ENCODE peak calls at places on chromosomes 7 and 10, in seven cellular contexts. Q is tibial artery, I is foreskin fibroblast, D is esophagus muscularis mucosa, T is esophagus squamous epithelium, V is AG09309, O is GM12865. X is an unnamed sample.

GRCh38 chr10:73955719-73956118 is 42.2 kb upstream of the VCL start:
- DNase-seq in O (no peak), Q (no peak), D (no peak), I (no peak), T (no peak), V (no peak), X (no peak)

GRCh38 chr7:152925412-152926147 is 166.0 kb downstream of the ACTR3B start:
- DNase-seq in O (no peak), V (no peak), Q (no peak), I (no peak), D (no peak), T (no peak), X (no peak)

GRCh38 chr10:72910705-72911104 is 17.2 kb downstream of the OIT3 start:
- DNase-seq in O (no peak), Q (no peak), I (no peak), D (no peak), T (no peak), V (no peak), X (no peak)

GRCh38 chr7:95687759-95688343 is 84.5 kb upstream of the DYNC1I1 start:
- DNase-seq in T (no peak), O (peak; percentile 15), V (no peak), D (no peak), I (peak; percentile 3), Q (no peak), X (peak; percentile 65)

GRCh38 chr7:120591-120991 is 71.8 kb upstream of the FAM20C start:
- DNase-seq in O (no peak), Q (no peak), D (peak; percentile 45), T (no peak), I (no peak), V (no peak), X (no peak)

GRCh38 chr10:30062582-30062981 is 3.2 kb upstream of the JCAD start:
- DNase-seq in V (no peak), I (no peak), D (no peak), Q (no peak), O (no peak), T (no peak), X (no peak)

GRCh38 chr7:76326646-76327233 is 24.3 kb downstream of the HSPB1 start:
- DNase-seq in D (no peak), Q (no peak), I (no peak), T (no peak), O (no peak), V (no peak), X (peak; percentile 84)

GRCh38 chr10:101571573-101571925 is 16.5 kb downstream of the POLL start:
- DNase-seq in Q (no peak), T (no peak), I (no peak), O (no peak), D (no peak), V (no peak), X (no peak)

GRCh38 chr10:122990278-122990677 is 10.1 kb downstream of the PSTK start:
- DNase-seq in Q (no peak), V (no peak), I (no peak), T (no peak), O (no peak), D (no peak), X (no peak)

GRCh38 chr10:114767589-114768393 is 53.8 kb upstream of the FHIP2A start:
- DNase-seq in O (peak; percentile 4), V (no peak), Q (no peak), D (no peak), T (no peak), I (no peak), X (no peak)

GRCh38 chr7:50339990-50340500 is 35.5 kb downstream of the IKZF1 start:
- DNase-seq in O (peak; percentile 50), T (no peak), I (no peak), D (no peak), Q (no peak), V (no peak), X (no peak)

GRCh38 chr7:14336256-14336655 is 346.8 kb upstream of the ETV1 start:
- DNase-seq in Q (no peak), I (no peak), T (no peak), O (no peak), D (no peak), V (no peak), X (no peak)

GRCh38 chr10:70500812-70501301 is 22.3 kb downstream of the PALD1 start:
- DNase-seq in D (no peak), V (no peak), O (no peak), T (no peak), I (no peak), Q (no peak), X (no peak)

GRCh38 chr7:98569606-98570337 is 47.3 kb upstream of the NPTX2 start:
- DNase-seq in V (no peak), O (no peak), T (no peak), I (peak; percentile 87), D (no peak), Q (no peak), X (peak; percentile 21)

GRCh38 chr7:73700581-73701134 is 17.3 kb downstream of the BUD23 start:
- DNase-seq in V (no peak), I (no peak), T (no peak), D (no peak), Q (no peak), O (no peak), X (no peak)

GRCh38 chr7:158272091-158272490 is 315.5 kb downstream of the PTPRN2 start:
- DNase-seq in T (no peak), Q (no peak), O (no peak), I (no peak), V (no peak), D (no peak), X (no peak)

GRCh38 chr10:22503315-22504090 is 158.2 kb downstream of the SPAG6 start:
- DNase-seq in T (no peak), O (no peak), V (no peak), I (no peak), Q (no peak), D (peak; percentile 45), X (no peak)

GRCh38 chr10:90968448-90969086 is 47.7 kb upstream of the ANKRD1 start:
- DNase-seq in D (no peak), V (peak; percentile 86), Q (no peak), I (peak; percentile 91), O (no peak), T (no peak), X (peak; percentile 61)

GRCh38 chr10:117175901-117176534 is 21.3 kb upstream of the KCNK18 start:
- DNase-seq in I (peak; percentile 61), V (peak; percentile 13), T (no peak), O (peak; percentile 82), D (no peak), Q (peak; percentile 79), X (peak; percentile 81)

GRCh38 chr7:151816562-151817314 is 60.2 kb downstream of the PRKAG2 start:
- DNase-seq in Q (no peak), V (no peak), I (no peak), D (no peak), T (no peak), O (no peak), X (no peak)

GRCh38 chr10:35012781-35013180 is 77.4 kb downstream of the CUL2 start:
- DNase-seq in I (no peak), O (no peak), T (no peak), D (no peak), Q (no peak), V (no peak), X (no peak)

GRCh38 chr7:124667312-124667711 is 98.3 kb downstream of the GPR37 start:
- DNase-seq in O (no peak), T (no peak), V (no peak), I (no peak), Q (no peak), D (no peak), X (no peak)

GRCh38 chr7:124667754-124668153 is 97.8 kb downstream of the GPR37 start:
- DNase-seq in T (no peak), I (no peak), O (no peak), D (no peak), V (no peak), Q (no peak), X (no peak)

GRCh38 chr7:124662372-124662771 is 103.2 kb downstream of the GPR37 start:
- DNase-seq in O (no peak), I (no peak), T (no peak), V (no peak), Q (no peak), D (no peak), X (no peak)

GRCh38 chr7:124662937-124663336 is 102.7 kb downstream of the GPR37 start:
- DNase-seq in Q (no peak), D (no peak), T (no peak), O (no peak), V (no peak), I (no peak), X (no peak)
- TF ChIP-seq CTCF in Q (no peak), D (no peak), T (no peak), O (no peak), V (no peak), I (no peak), X (no peak)

DNA sequence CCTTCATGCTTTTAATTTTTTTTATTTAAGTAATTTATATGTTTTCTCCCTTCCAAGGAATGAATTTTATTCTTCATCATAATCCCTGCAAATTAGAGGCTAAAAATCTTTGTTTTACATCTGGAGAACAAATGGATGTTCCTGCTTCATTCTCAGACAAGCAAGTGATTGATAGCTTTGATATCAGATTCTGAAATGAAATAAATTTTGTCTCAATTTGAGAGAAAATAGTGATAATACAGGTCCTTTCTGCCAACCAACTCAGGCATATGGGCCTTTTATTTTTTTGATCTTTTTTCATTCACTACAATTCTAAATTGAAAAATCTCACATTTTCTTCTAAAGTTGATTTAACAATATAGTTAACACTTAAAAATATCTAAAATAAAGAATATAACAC is 427.1 kb downstream of the EXOC4 start:
- DNase-seq in T (no peak), O (no peak), Q (no peak), D (no peak), I (no peak), V (no peak), X (no peak)
- H3K4me3 ChIP-seq in T (no peak overlapping the region), O (no peak overlapping the region), Q (no peak overlapping the region), D (no peak overlapping the region), I (no peak overlapping the region), V (no peak overlapping the region), X (no peak overlapping the region)

GRCh38 chr10:59234814-59235429 is 58.5 kb downstream of the PHYHIPL start:
- DNase-seq in I (peak; percentile 18), V (peak; percentile 4), T (no peak), O (peak; percentile 31), Q (no peak), D (no peak), X (peak; percentile 67)
- TF ChIP-seq CTCF in I (peak; percentile 64), V (peak; percentile 66), T (peak; percentile 45), O (peak; percentile 35), Q (peak; percentile 46), D (peak; percentile 61), X (peak; percentile 58)

DNA sequence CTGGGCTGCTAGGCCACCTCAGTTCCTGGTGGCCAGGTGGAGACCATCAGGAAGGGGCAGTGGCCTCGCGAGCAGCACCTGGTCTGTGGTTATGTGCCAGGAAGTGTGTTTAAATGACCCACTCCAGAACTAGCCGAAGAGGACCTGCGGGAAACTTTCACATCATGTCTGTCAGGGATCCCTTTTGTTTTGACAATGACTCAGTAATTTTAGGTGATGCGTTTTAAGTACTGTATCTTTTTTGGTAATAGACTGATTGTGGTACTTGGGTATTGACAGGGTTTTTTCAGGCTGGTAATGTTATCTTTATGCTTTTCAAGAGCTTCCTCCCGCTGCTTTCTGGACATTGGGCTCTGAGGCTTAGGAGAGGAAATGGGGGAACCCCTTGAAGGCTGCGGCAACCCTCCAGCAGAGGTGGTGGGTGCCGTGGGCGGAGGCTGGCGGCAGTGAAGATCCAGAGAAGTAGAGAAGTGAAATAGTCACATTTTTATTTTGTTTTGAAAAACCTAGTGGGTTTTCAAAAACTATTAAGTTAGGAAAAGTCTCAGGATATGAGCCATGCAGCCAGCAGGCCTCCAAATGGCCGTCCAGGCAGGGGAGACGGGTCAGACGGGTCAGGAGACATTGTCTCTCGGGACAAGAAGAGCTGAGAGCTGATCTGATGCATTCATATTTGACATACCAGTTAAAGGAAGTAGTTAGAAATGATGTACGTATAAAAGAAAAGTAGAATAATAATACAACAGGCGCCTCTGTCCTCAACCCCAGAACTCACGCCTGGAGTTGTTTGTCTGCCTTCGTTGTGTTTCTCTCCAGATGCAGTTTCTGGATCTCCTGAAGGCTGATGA is 27.7 kb downstream of the PPP2R2D start:
- DNase-seq in Q (no peak), T (no peak), O (peak; percentile 63), I (no peak), D (no peak), V (no peak), X (no peak)
- H3K4me3 ChIP-seq in Q (no peak overlapping the region), T (no peak overlapping the region), O (peak overlapping the region; percentile 2), I (no peak overlapping the region), D (no peak overlapping the region), V (no peak overlapping the region), X (no peak overlapping the region)